ENCODE peak calls at places on chromosomes 1 and 21, in seven cellular contexts. One of them, this sample, is unnamed.

GRCh38 chr1:223721658-223722606 is 9.6 kb downstream of the CAPN2 start:
- DNase-seq in adrenal gland: no peak
- DNase-seq in OCI-LY7: no peak
- DNase-seq in cardiac muscle cell: no peak
- DNase-seq in left ventricle myocardium inferior: no peak
- DNase-seq in psoas muscle: no peak
- DNase-seq in upper lobe of right lung: no peak
- DNase-seq in this sample: no peak

GRCh38 chr1:112688781-112689193 is 14.3 kb downstream of the MOV10 start:
- DNase-seq in adrenal gland: no peak
- DNase-seq in OCI-LY7: no peak
- DNase-seq in psoas muscle: peak; percentile 64
- DNase-seq in left ventricle myocardium inferior: no peak
- DNase-seq in upper lobe of right lung: no peak
- DNase-seq in cardiac muscle cell: peak; percentile 14
- DNase-seq in this sample: no peak

GRCh38 chr1:217431395-217431794 is 199.5 kb downstream of the GPATCH2 start:
- DNase-seq in upper lobe of right lung: no peak
- DNase-seq in adrenal gland: no peak
- DNase-seq in OCI-LY7: peak; percentile 9
- DNase-seq in left ventricle myocardium inferior: no peak
- DNase-seq in cardiac muscle cell: no peak
- DNase-seq in psoas muscle: no peak
- DNase-seq in this sample: no peak

GRCh38 chr1:12346483-12347155 is 116.8 kb downstream of the VPS13D start:
- DNase-seq in cardiac muscle cell: no peak
- DNase-seq in adrenal gland: no peak
- DNase-seq in psoas muscle: no peak
- DNase-seq in OCI-LY7: no peak
- DNase-seq in left ventricle myocardium inferior: no peak
- DNase-seq in upper lobe of right lung: no peak
- DNase-seq in this sample: no peak

GRCh38 chr1:19764848-19765247 is 34.9 kb downstream of the TMCO4 start:
- DNase-seq in left ventricle myocardium inferior: no peak
- DNase-seq in adrenal gland: no peak
- DNase-seq in psoas muscle: no peak
- DNase-seq in cardiac muscle cell: no peak
- DNase-seq in OCI-LY7: peak; percentile 27
- DNase-seq in upper lobe of right lung: no peak
- DNase-seq in this sample: no peak

GRCh38 chr1:106876384-106876783 is 180.1 kb upstream of the PRMT6 start:
- DNase-seq in adrenal gland: no peak
- DNase-seq in cardiac muscle cell: peak; percentile 20
- DNase-seq in psoas muscle: no peak
- DNase-seq in OCI-LY7: peak; percentile 32
- DNase-seq in left ventricle myocardium inferior: no peak
- DNase-seq in upper lobe of right lung: no peak
- DNase-seq in this sample: no peak

GRCh38 chr1:58941471-58942289 is 157.8 kb upstream of the JUN start:
- DNase-seq in cardiac muscle cell: no peak
- DNase-seq in psoas muscle: no peak
- DNase-seq in left ventricle myocardium inferior: no peak
- DNase-seq in OCI-LY7: peak; percentile 5
- DNase-seq in upper lobe of right lung: no peak
- DNase-seq in adrenal gland: no peak
- DNase-seq in this sample: no peak

GRCh38 chr21:34626131-34626530 is 11.2 kb upstream of the RCAN1 start:
- DNase-seq in upper lobe of right lung: no peak
- DNase-seq in adrenal gland: peak; percentile 5
- DNase-seq in cardiac muscle cell: no peak
- DNase-seq in left ventricle myocardium inferior: no peak
- DNase-seq in psoas muscle: no peak
- DNase-seq in OCI-LY7: no peak
- DNase-seq in this sample: no peak

GRCh38 chr1:212454741-212455140 is 22.0 kb downstream of the NENF start:
- DNase-seq in OCI-LY7: no peak
- DNase-seq in adrenal gland: no peak
- DNase-seq in left ventricle myocardium inferior: no peak
- DNase-seq in cardiac muscle cell: no peak
- DNase-seq in upper lobe of right lung: no peak
- DNase-seq in psoas muscle: no peak
- DNase-seq in this sample: no peak

GRCh38 chr1:69671363-69672010 is 103.8 kb downstream of the LRRC7 start:
- DNase-seq in cardiac muscle cell: no peak
- DNase-seq in OCI-LY7: no peak
- DNase-seq in adrenal gland: no peak
- DNase-seq in psoas muscle: no peak
- DNase-seq in upper lobe of right lung: no peak
- DNase-seq in left ventricle myocardium inferior: no peak
- DNase-seq in this sample: no peak

GRCh38 chr1:117570988-117571409 is 34.8 kb upstream of the TENT5C start:
- DNase-seq in OCI-LY7: peak; percentile 16
- DNase-seq in adrenal gland: peak; percentile 18
- DNase-seq in upper lobe of right lung: peak; percentile 70
- DNase-seq in psoas muscle: no peak
- DNase-seq in left ventricle myocardium inferior: no peak
- DNase-seq in cardiac muscle cell: no peak
- DNase-seq in this sample: peak; percentile 7

GRCh38 chr1:164559342-164560070 is 522 bp downstream of the PBX1 start:
- DNase-seq in cardiac muscle cell: peak; percentile 59
- DNase-seq in psoas muscle: peak; percentile 71
- DNase-seq in OCI-LY7: no peak
- DNase-seq in adrenal gland: peak; percentile 66
- DNase-seq in left ventricle myocardium inferior: peak; percentile 34
- DNase-seq in upper lobe of right lung: peak; percentile 66
- DNase-seq in this sample: peak; percentile 22

GRCh38 chr1:71666609-71667008 is 585.8 kb upstream of the ZRANB2 start:
- DNase-seq in adrenal gland: no peak
- DNase-seq in upper lobe of right lung: no peak
- DNase-seq in psoas muscle: no peak
- DNase-seq in cardiac muscle cell: no peak
- DNase-seq in OCI-LY7: no peak
- DNase-seq in left ventricle myocardium inferior: no peak
- DNase-seq in this sample: no peak

GRCh38 chr1:208238710-208239517 is 5.3 kb downstream of the PLXNA2 start:
- DNase-seq in cardiac muscle cell: peak; percentile 51
- DNase-seq in upper lobe of right lung: no peak
- DNase-seq in adrenal gland: peak; percentile 53
- DNase-seq in psoas muscle: no peak
- DNase-seq in OCI-LY7: peak; percentile 23
- DNase-seq in left ventricle myocardium inferior: no peak
- DNase-seq in this sample: no peak

GRCh38 chr1:182600745-182601415 is 3.3 kb downstream of the RGS16 start:
- DNase-seq in upper lobe of right lung: no peak
- DNase-seq in OCI-LY7: no peak
- DNase-seq in adrenal gland: peak; percentile 50
- DNase-seq in cardiac muscle cell: no peak
- DNase-seq in psoas muscle: no peak
- DNase-seq in left ventricle myocardium inferior: no peak
- DNase-seq in this sample: no peak

GRCh38 chr1:86741947-86742572 is 37.7 kb downstream of the SH3GLB1 start:
- DNase-seq in cardiac muscle cell: peak; percentile 62
- DNase-seq in upper lobe of right lung: no peak
- DNase-seq in psoas muscle: no peak
- DNase-seq in OCI-LY7: peak; percentile 56
- DNase-seq in left ventricle myocardium inferior: no peak
- DNase-seq in adrenal gland: peak; percentile 68
- DNase-seq in this sample: no peak

GRCh38 chr21:35779690-35780570 is 280.4 kb downstream of the SETD4 start:
- DNase-seq in left ventricle myocardium inferior: no peak
- DNase-seq in upper lobe of right lung: no peak
- DNase-seq in cardiac muscle cell: no peak
- DNase-seq in OCI-LY7: no peak
- DNase-seq in adrenal gland: no peak
- DNase-seq in psoas muscle: no peak
- DNase-seq in this sample: peak; percentile 88

GRCh38 chr1:209428241-209428921 is 155.1 kb upstream of the CAMK1G start:
- DNase-seq in cardiac muscle cell: no peak
- DNase-seq in adrenal gland: no peak
- DNase-seq in OCI-LY7: no peak
- DNase-seq in upper lobe of right lung: no peak
- DNase-seq in psoas muscle: no peak
- DNase-seq in left ventricle myocardium inferior: no peak
- DNase-seq in this sample: no peak

GRCh38 chr1:17225140-17225539 is 20.2 kb downstream of the PADI1 start:
- DNase-seq in psoas muscle: no peak
- DNase-seq in adrenal gland: no peak
- DNase-seq in left ventricle myocardium inferior: no peak
- DNase-seq in upper lobe of right lung: no peak
- DNase-seq in OCI-LY7: no peak
- DNase-seq in cardiac muscle cell: no peak
- DNase-seq in this sample: no peak

GRCh38 chr1:17227358-17227915 is 21.5 kb upstream of the PADI3 start:
- DNase-seq in adrenal gland: no peak
- DNase-seq in upper lobe of right lung: no peak
- DNase-seq in left ventricle myocardium inferior: no peak
- DNase-seq in cardiac muscle cell: no peak
- DNase-seq in psoas muscle: no peak
- DNase-seq in OCI-LY7: no peak
- DNase-seq in this sample: no peak

GRCh38 chr1:17220287-17220686 is 15.4 kb downstream of the PADI1 start:
- DNase-seq in psoas muscle: no peak
- DNase-seq in cardiac muscle cell: no peak
- DNase-seq in upper lobe of right lung: no peak
- DNase-seq in OCI-LY7: no peak
- DNase-seq in adrenal gland: no peak
- DNase-seq in left ventricle myocardium inferior: no peak
- DNase-seq in this sample: no peak

GRCh38 chr1:17222557-17222956 is 17.6 kb downstream of the PADI1 start:
- DNase-seq in psoas muscle: no peak
- DNase-seq in OCI-LY7: no peak
- DNase-seq in upper lobe of right lung: no peak
- DNase-seq in adrenal gland: no peak
- DNase-seq in left ventricle myocardium inferior: no peak
- DNase-seq in cardiac muscle cell: no peak
- DNase-seq in this sample: no peak

DNA sequence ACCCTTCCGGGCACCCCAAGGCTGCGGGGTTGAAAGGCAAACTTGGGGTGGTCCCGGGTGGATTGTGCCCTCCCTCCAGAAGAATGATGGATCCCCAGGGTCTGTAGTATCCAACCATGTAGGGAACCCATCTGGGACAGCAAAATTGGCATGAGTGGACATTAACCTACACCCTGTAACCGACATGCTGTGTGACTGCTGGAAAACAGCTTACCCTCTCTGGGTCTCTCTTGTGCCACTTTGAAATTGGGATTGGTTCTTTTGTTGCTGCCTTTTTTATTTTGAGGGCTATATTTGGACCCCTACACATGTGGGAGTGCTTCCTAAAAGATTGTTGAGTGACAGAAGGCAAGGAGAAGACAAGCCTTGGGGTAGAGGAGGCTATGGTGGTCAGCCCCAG is 19.5 kb downstream of the PADI1 start:
- DNase-seq in OCI-LY7: no peak
- DNase-seq in adrenal gland: no peak
- DNase-seq in upper lobe of right lung: no peak
- DNase-seq in left ventricle myocardium inferior: no peak
- DNase-seq in cardiac muscle cell: no peak
- DNase-seq in psoas muscle: no peak
- DNase-seq in this sample: no peak
- H3K27ac ChIP-seq in OCI-LY7: no peak overlapping the region
- H3K27ac ChIP-seq in adrenal gland: no peak overlapping the region
- H3K27ac ChIP-seq in upper lobe of right lung: no peak overlapping the region
- H3K27ac ChIP-seq in left ventricle myocardium inferior: no peak overlapping the region
- H3K27ac ChIP-seq in cardiac muscle cell: no peak overlapping the region
- H3K27ac ChIP-seq in psoas muscle: no peak overlapping the region
- H3K27ac ChIP-seq in this sample: no peak overlapping the region

DNA sequence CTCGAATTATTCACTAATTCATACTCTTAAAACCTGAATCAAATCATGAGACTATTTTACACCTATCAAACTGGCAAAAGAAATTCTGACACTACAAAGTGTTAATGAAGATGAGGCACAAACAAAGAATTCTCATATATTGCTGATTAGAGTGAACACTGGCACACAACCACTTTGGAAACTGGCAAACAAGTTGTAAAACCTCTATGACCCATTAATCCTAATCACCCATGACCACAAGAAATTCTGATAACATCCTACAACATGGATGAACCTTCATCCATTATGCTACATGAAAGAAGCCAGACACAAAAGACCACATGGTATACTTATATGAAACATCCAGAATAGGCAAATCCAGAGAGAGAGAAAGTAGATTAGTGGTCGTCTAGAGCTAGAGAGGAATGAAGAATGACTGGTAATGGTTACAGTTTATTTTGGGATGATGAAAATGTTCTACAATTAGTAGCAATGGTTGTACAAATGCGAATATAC is 8.5 kb downstream of the GPBP1L1 start:
- DNase-seq in left ventricle myocardium inferior: no peak
- DNase-seq in upper lobe of right lung: no peak
- DNase-seq in psoas muscle: no peak
- DNase-seq in OCI-LY7: no peak
- DNase-seq in cardiac muscle cell: no peak
- DNase-seq in adrenal gland: no peak
- DNase-seq in this sample: no peak
- H3K4me1 ChIP-seq in left ventricle myocardium inferior: peaks cover 100% of the 10 kb centered on the region
- H3K4me1 ChIP-seq in upper lobe of right lung: peaks cover 78% of the 10 kb centered on the region
- H3K4me1 ChIP-seq in psoas muscle: peaks cover 83% of the 10 kb centered on the region
- H3K4me1 ChIP-seq in OCI-LY7: peaks cover 40% of the 10 kb centered on the region
- H3K4me1 ChIP-seq in cardiac muscle cell: peaks cover 44% of the 10 kb centered on the region
- H3K4me1 ChIP-seq in adrenal gland: peaks cover 38% of the 10 kb centered on the region
- H3K4me1 ChIP-seq in this sample: peaks cover 3% of the 10 kb centered on the region

DNA sequence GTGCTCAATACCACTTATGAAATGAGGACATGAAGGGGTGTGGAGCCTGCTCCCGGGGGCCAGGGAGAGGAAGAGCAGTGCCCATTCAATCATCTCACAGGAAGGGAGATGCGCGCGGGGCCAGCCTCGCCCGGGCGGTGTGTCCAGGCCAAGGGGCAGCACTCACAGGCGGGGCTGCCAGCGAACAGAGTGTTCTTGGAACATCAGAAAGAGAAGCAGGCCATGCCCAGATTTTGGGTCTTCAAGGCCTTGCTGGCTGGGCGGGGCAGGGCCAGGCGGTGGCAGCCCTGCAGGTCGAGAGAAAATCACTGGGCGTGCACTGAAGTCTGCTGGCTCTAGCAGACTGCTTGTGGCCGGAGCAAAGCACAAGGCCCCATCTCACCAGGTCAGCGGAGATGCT is 168.6 kb downstream of the PRDM16 start:
- DNase-seq in adrenal gland: no peak
- DNase-seq in cardiac muscle cell: no peak
- DNase-seq in upper lobe of right lung: no peak
- DNase-seq in left ventricle myocardium inferior: no peak
- DNase-seq in psoas muscle: no peak
- DNase-seq in OCI-LY7: no peak
- DNase-seq in this sample: no peak
- H3K27ac ChIP-seq in adrenal gland: no peak overlapping the region
- H3K27ac ChIP-seq in cardiac muscle cell: no peak overlapping the region
- H3K27ac ChIP-seq in upper lobe of right lung: no peak overlapping the region
- H3K27ac ChIP-seq in left ventricle myocardium inferior: no peak overlapping the region
- H3K27ac ChIP-seq in psoas muscle: no peak overlapping the region
- H3K27ac ChIP-seq in OCI-LY7: no peak overlapping the region
- H3K27ac ChIP-seq in this sample: no peak overlapping the region

DNA sequence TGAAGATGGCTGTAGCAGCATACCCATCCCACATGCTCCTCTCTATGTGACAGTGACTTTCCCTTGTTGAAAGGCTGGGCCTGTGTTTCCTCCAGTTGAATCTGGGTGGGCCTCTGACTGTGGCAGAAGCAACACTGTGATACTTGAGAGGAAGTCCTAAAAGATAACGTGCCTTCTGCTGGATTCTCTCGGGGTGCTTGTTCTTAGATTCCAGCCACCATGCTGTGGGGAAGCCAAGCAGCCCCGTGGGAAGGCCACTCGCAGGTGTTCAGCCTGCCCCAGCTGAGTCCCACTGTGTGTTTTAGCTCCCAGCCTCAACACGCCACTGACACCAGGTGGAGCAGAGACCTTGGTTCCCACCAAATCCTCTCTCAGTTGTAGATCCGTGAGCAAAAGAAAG is 31.5 kb downstream of the TRAPPC10 start:
- DNase-seq in cardiac muscle cell: no peak
- DNase-seq in OCI-LY7: peak; percentile 10
- DNase-seq in adrenal gland: peak; percentile 39
- DNase-seq in left ventricle myocardium inferior: no peak
- DNase-seq in psoas muscle: no peak
- DNase-seq in upper lobe of right lung: no peak
- DNase-seq in this sample: no peak
- H3K4me1 ChIP-seq in cardiac muscle cell: no peaks in the 10 kb centered on the region
- H3K4me1 ChIP-seq in OCI-LY7: no peaks in the 10 kb centered on the region
- H3K4me1 ChIP-seq in adrenal gland: no peaks in the 10 kb centered on the region
- H3K4me1 ChIP-seq in left ventricle myocardium inferior: no peaks in the 10 kb centered on the region
- H3K4me1 ChIP-seq in psoas muscle: peaks cover 6% of the 10 kb centered on the region
- H3K4me1 ChIP-seq in upper lobe of right lung: no peaks in the 10 kb centered on the region
- H3K4me1 ChIP-seq in this sample: no peaks in the 10 kb centered on the region

This sample was measured in SJSA1.